ENCODE peak calls at places on chromosomes 4 and X, in ten cellular contexts. One of them, this sample, is unnamed.

GRCh38 chr4:158302076-158302866 is 92.0 kb downstream of the TMEM144 start:
- DNase-seq in stomach: no peak
- DNase-seq in K562: no peak
- DNase-seq in SK-N-SH: no peak
- DNase-seq in upper lobe of left lung: no peak
- DNase-seq in prostate gland: no peak
- DNase-seq in breast epithelium: no peak
- DNase-seq in suprapubic skin: no peak
- DNase-seq in HCT116: no peak
- DNase-seq in spleen: no peak
- DNase-seq in this sample: no peak

GRCh38 chrX:139844884-139845283 is 88.0 kb downstream of the ATP11C start:
- DNase-seq in K562: no peak
- DNase-seq in suprapubic skin: no peak
- DNase-seq in SK-N-SH: no peak
- DNase-seq in spleen: no peak
- DNase-seq in prostate gland: no peak
- DNase-seq in HCT116: no peak
- DNase-seq in breast epithelium: no peak
- DNase-seq in upper lobe of left lung: no peak
- DNase-seq in stomach: no peak
- DNase-seq in this sample: no peak

GRCh38 chr4:46856347-46856746 is 52.7 kb downstream of the COX7B2 start:
- DNase-seq in spleen: no peak
- DNase-seq in stomach: no peak
- DNase-seq in breast epithelium: no peak
- DNase-seq in K562: no peak
- DNase-seq in suprapubic skin: no peak
- DNase-seq in HCT116: no peak
- DNase-seq in prostate gland: no peak
- DNase-seq in SK-N-SH: no peak
- DNase-seq in upper lobe of left lung: no peak
- DNase-seq in this sample: no peak

GRCh38 chr4:88134536-88135361 is 23.7 kb downstream of the ABCG2 start:
- DNase-seq in K562: no peak
- DNase-seq in spleen: no peak
- DNase-seq in suprapubic skin: no peak
- DNase-seq in upper lobe of left lung: no peak
- DNase-seq in HCT116: no peak
- DNase-seq in stomach: no peak
- DNase-seq in SK-N-SH: no peak
- DNase-seq in prostate gland: no peak
- DNase-seq in breast epithelium: no peak
- DNase-seq in this sample: no peak

GRCh38 chr4:189941005-189941450 is 356 bp downstream of the FRG1 start:
- DNase-seq in prostate gland: no peak
- DNase-seq in stomach: no peak
- DNase-seq in SK-N-SH: no peak
- DNase-seq in K562: no peak
- DNase-seq in spleen: no peak
- DNase-seq in HCT116: no peak
- DNase-seq in suprapubic skin: no peak
- DNase-seq in breast epithelium: no peak
- DNase-seq in upper lobe of left lung: peak; percentile 90
- DNase-seq in this sample: no peak

GRCh38 chrX:134891652-134892051 is 99.1 kb upstream of the SMIM10 start:
- DNase-seq in upper lobe of left lung: no peak
- DNase-seq in spleen: no peak
- DNase-seq in stomach: no peak
- DNase-seq in breast epithelium: no peak
- DNase-seq in HCT116: no peak
- DNase-seq in suprapubic skin: no peak
- DNase-seq in prostate gland: no peak
- DNase-seq in SK-N-SH: no peak
- DNase-seq in K562: no peak
- DNase-seq in this sample: no peak

GRCh38 chr4:41712413-41712812 is 36.1 kb downstream of the PHOX2B start:
- DNase-seq in breast epithelium: no peak
- DNase-seq in upper lobe of left lung: no peak
- DNase-seq in spleen: no peak
- DNase-seq in stomach: no peak
- DNase-seq in SK-N-SH: no peak
- DNase-seq in HCT116: no peak
- DNase-seq in suprapubic skin: no peak
- DNase-seq in K562: no peak
- DNase-seq in prostate gland: no peak
- DNase-seq in this sample: no peak

GRCh38 chr4:9947168-9948062 is 73.9 kb downstream of the SLC2A9 start:
- DNase-seq in upper lobe of left lung: no peak
- DNase-seq in suprapubic skin: no peak
- DNase-seq in spleen: no peak
- DNase-seq in breast epithelium: no peak
- DNase-seq in K562: no peak
- DNase-seq in prostate gland: no peak
- DNase-seq in stomach: peak; percentile 63
- DNase-seq in HCT116: no peak
- DNase-seq in SK-N-SH: no peak
- DNase-seq in this sample: peak; percentile 49

GRCh38 chrX:10370976-10371375 is 214.2 kb downstream of the CLCN4 start:
- DNase-seq in HCT116: no peak
- DNase-seq in breast epithelium: no peak
- DNase-seq in stomach: no peak
- DNase-seq in K562: no peak
- DNase-seq in spleen: no peak
- DNase-seq in suprapubic skin: no peak
- DNase-seq in SK-N-SH: no peak
- DNase-seq in upper lobe of left lung: no peak
- DNase-seq in prostate gland: no peak
- DNase-seq in this sample: no peak

GRCh38 chr4:60201052-60201673 is 999.0 kb upstream of the ADGRL3 start:
- DNase-seq in breast epithelium: no peak
- DNase-seq in SK-N-SH: peak; percentile 27
- DNase-seq in spleen: no peak
- DNase-seq in HCT116: peak; percentile 12
- DNase-seq in prostate gland: no peak
- DNase-seq in stomach: peak; percentile 52
- DNase-seq in suprapubic skin: no peak
- DNase-seq in upper lobe of left lung: no peak
- DNase-seq in K562: peak; percentile 16
- DNase-seq in this sample: no peak

GRCh38 chrX:8413279-8413678 is 51.4 kb upstream of the VCX3B start:
- DNase-seq in SK-N-SH: no peak
- DNase-seq in spleen: no peak
- DNase-seq in breast epithelium: no peak
- DNase-seq in prostate gland: no peak
- DNase-seq in suprapubic skin: no peak
- DNase-seq in K562: no peak
- DNase-seq in stomach: no peak
- DNase-seq in upper lobe of left lung: no peak
- DNase-seq in HCT116: no peak
- DNase-seq in this sample: no peak

GRCh38 chr4:110361921-110362320 is 114.0 kb upstream of the ENPEP start:
- DNase-seq in spleen: no peak
- DNase-seq in upper lobe of left lung: no peak
- DNase-seq in breast epithelium: no peak
- DNase-seq in HCT116: no peak
- DNase-seq in suprapubic skin: no peak
- DNase-seq in SK-N-SH: no peak
- DNase-seq in prostate gland: no peak
- DNase-seq in K562: no peak
- DNase-seq in stomach: no peak
- DNase-seq in this sample: no peak

GRCh38 chr4:39648213-39648612 is 9.5 kb upstream of the SMIM14 start:
- DNase-seq in prostate gland: no peak
- DNase-seq in spleen: no peak
- DNase-seq in K562: no peak
- DNase-seq in suprapubic skin: no peak
- DNase-seq in stomach: no peak
- DNase-seq in breast epithelium: no peak
- DNase-seq in SK-N-SH: no peak
- DNase-seq in upper lobe of left lung: no peak
- DNase-seq in HCT116: no peak
- DNase-seq in this sample: no peak

GRCh38 chr4:169971456-169972015 is 54.7 kb downstream of the MFAP3L start:
- DNase-seq in HCT116: no peak
- DNase-seq in SK-N-SH: no peak
- DNase-seq in breast epithelium: no peak
- DNase-seq in prostate gland: no peak
- DNase-seq in stomach: no peak
- DNase-seq in upper lobe of left lung: no peak
- DNase-seq in K562: no peak
- DNase-seq in suprapubic skin: no peak
- DNase-seq in spleen: no peak
- DNase-seq in this sample: no peak

GRCh38 chrX:103356023-103356798 is at the start of gene TCEAL9:
- DNase-seq in prostate gland: peak; percentile 40
- DNase-seq in SK-N-SH: peak; percentile 71
- DNase-seq in HCT116: peak; percentile 29
- DNase-seq in K562: peak; percentile 36
- DNase-seq in breast epithelium: peak; percentile 54
- DNase-seq in suprapubic skin: no peak
- DNase-seq in upper lobe of left lung: no peak
- DNase-seq in spleen: no peak
- DNase-seq in stomach: peak; percentile 50
- DNase-seq in this sample: no peak
- TF ChIP-seq POLR2AphosphoS5 in prostate gland: peak; percentile 85
- TF ChIP-seq POLR2AphosphoS5 in SK-N-SH: peak; percentile 81
- TF ChIP-seq POLR2AphosphoS5 in HCT116: peak; percentile 86
- TF ChIP-seq POLR2AphosphoS5 in K562: peak; percentile 40
- TF ChIP-seq POLR2AphosphoS5 in breast epithelium: peak; percentile 91
- TF ChIP-seq POLR2AphosphoS5 in suprapubic skin: no peak
- TF ChIP-seq POLR2AphosphoS5 in upper lobe of left lung: peak; percentile 74
- TF ChIP-seq POLR2AphosphoS5 in spleen: peak; percentile 87
- TF ChIP-seq POLR2AphosphoS5 in stomach: peak; percentile 79
- TF ChIP-seq POLR2AphosphoS5 in this sample: peak; percentile 90

DNA sequence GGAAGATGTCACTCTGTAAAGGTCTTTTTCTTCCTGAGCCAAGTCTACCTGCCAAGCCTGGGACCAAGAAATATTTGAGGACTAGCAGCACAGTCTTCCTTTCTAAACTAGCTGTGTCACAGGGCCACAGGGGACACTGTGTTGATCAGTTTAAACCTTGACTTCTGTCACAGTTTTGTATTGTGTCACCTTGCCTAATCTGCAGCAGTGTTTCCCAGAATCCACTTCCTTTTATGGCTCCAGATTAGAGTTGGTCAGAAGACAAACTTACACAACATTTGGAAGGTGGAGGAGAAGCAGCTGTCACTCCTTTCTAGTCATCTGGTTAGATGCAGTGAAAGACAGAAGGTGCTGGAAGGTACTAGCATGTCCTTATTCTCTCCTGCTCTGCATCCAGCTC is 143.1 kb upstream of the BCOR start:
- DNase-seq in suprapubic skin: no peak
- DNase-seq in breast epithelium: no peak
- DNase-seq in prostate gland: no peak
- DNase-seq in stomach: no peak
- DNase-seq in HCT116: no peak
- DNase-seq in SK-N-SH: no peak
- DNase-seq in upper lobe of left lung: no peak
- DNase-seq in K562: peak; percentile 18
- DNase-seq in spleen: no peak
- DNase-seq in this sample: no peak
- H3K4me1 ChIP-seq in suprapubic skin: no peaks in the 10 kb centered on the region
- H3K4me1 ChIP-seq in breast epithelium: no peaks in the 10 kb centered on the region
- H3K4me1 ChIP-seq in prostate gland: no peaks in the 10 kb centered on the region
- H3K4me1 ChIP-seq in stomach: no peaks in the 10 kb centered on the region
- H3K4me1 ChIP-seq in HCT116: no peaks in the 10 kb centered on the region
- H3K4me1 ChIP-seq in SK-N-SH: no peaks in the 10 kb centered on the region
- H3K4me1 ChIP-seq in upper lobe of left lung: peaks cover 3% of the 10 kb centered on the region
- H3K4me1 ChIP-seq in K562: peaks cover 10% of the 10 kb centered on the region
- H3K4me1 ChIP-seq in spleen: no peaks in the 10 kb centered on the region
- H3K4me1 ChIP-seq in this sample: no peaks in the 10 kb centered on the region

DNA sequence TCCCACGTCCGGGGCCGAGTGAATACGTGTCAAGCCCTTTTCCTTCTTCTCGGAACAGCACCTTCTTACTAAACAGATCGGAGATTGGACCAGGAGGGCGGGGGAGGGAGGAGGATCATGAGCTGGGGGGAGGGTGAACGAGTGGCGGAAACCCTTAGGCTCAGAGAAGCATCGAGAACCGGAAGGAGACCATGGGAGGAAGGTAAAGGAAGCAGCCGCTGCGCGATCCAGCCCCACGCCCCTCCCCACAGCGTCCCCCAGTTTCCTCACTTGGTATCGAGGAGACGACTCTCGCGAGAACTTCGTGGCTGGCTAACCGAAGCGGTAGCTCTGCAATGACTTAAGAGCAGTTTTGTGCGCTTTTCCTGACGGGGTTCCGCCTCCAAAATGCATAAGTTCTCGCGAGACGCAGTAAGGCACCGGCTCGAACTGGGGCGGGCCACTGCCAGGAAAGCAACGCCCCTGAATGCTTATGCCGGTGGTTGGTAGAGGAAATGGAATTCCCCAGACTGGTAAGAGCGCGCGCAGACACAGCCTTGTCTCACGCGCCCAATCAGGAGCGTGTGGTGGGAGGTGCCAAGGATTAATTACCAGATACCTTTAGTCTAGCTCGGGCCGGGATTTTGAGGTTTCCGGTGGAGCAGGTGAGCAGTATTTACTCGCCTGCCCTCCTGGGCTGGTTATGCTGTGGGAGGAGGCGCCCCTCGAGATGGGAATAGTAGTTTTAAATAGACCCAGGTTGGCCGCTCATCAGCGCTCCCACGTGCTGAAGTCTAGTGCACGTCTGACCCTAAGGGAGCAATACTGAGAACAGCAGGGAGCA is 534 bp upstream of the UBE2D3 start:
- DNase-seq in suprapubic skin: peak; percentile 99
- DNase-seq in prostate gland: peak; percentile 99
- DNase-seq in stomach: peak; percentile 98
- DNase-seq in K562: peak; percentile 86
- DNase-seq in HCT116: peak; percentile 100
- DNase-seq in SK-N-SH: peak; percentile 83
- DNase-seq in spleen: peak; percentile 99
- DNase-seq in upper lobe of left lung: peak; percentile 95
- DNase-seq in breast epithelium: peak; percentile 97
- DNase-seq in this sample: peak; percentile 100
- H3K4me3 ChIP-seq in suprapubic skin: peak overlapping the region; percentile 68
- H3K4me3 ChIP-seq in prostate gland: peak overlapping the region; percentile 92
- H3K4me3 ChIP-seq in stomach: peak overlapping the region; percentile 97
- H3K4me3 ChIP-seq in K562: peak overlapping the region; percentile 97
- H3K4me3 ChIP-seq in HCT116: peak overlapping the region; percentile 76
- H3K4me3 ChIP-seq in SK-N-SH: peak overlapping the region; percentile 92
- H3K4me3 ChIP-seq in spleen: peak overlapping the region; percentile 73
- H3K4me3 ChIP-seq in upper lobe of left lung: peak overlapping the region; percentile 57
- H3K4me3 ChIP-seq in breast epithelium: peak overlapping the region; percentile 67
- H3K4me3 ChIP-seq in this sample: peak overlapping the region; percentile 79

GRCh38 chrX:57674861-57675260 is 5.2 kb downstream of the NLRP2B start:
- DNase-seq in suprapubic skin: no peak
- DNase-seq in stomach: no peak
- DNase-seq in prostate gland: no peak
- DNase-seq in breast epithelium: no peak
- DNase-seq in upper lobe of left lung: no peak
- DNase-seq in HCT116: no peak
- DNase-seq in SK-N-SH: no peak
- DNase-seq in spleen: no peak
- DNase-seq in K562: no peak
- DNase-seq in this sample: no peak

GRCh38 chrX:57669961-57670360 is 10.1 kb downstream of the NLRP2B start:
- DNase-seq in stomach: no peak
- DNase-seq in K562: no peak
- DNase-seq in upper lobe of left lung: no peak
- DNase-seq in prostate gland: no peak
- DNase-seq in HCT116: no peak
- DNase-seq in suprapubic skin: no peak
- DNase-seq in spleen: no peak
- DNase-seq in breast epithelium: no peak
- DNase-seq in SK-N-SH: no peak
- DNase-seq in this sample: no peak
- TF ChIP-seq POLR2AphosphoS5 in stomach: no peak
- TF ChIP-seq POLR2AphosphoS5 in K562: no peak
- TF ChIP-seq POLR2AphosphoS5 in upper lobe of left lung: no peak
- TF ChIP-seq POLR2AphosphoS5 in prostate gland: no peak
- TF ChIP-seq POLR2AphosphoS5 in HCT116: no peak
- TF ChIP-seq POLR2AphosphoS5 in suprapubic skin: no peak
- TF ChIP-seq POLR2AphosphoS5 in spleen: no peak
- TF ChIP-seq POLR2AphosphoS5 in breast epithelium: no peak
- TF ChIP-seq POLR2AphosphoS5 in SK-N-SH: no peak
- TF ChIP-seq POLR2AphosphoS5 in this sample: no peak

This sample was measured in vagina.